ENCODE peak calls at places on chromosomes 2 and 18, in six cellular contexts. A is spleen, N is GM23338, K is transverse colon, F is upper lobe of left lung, O is esophagus muscularis mucosa. G is an unnamed sample.

GRCh38 chr2:213757525-213757924 is 473.3 kb downstream of the SPAG16 start:
- DNase-seq in N (no peak), K (no peak), F (no peak), O (no peak), A (no peak), G (no peak)

GRCh38 chr2:114286438-114286837 is 156.0 kb upstream of the DPP10 start:
- DNase-seq in N (no peak), K (no peak), O (no peak), F (no peak), A (no peak), G (no peak)

GRCh38 chr2:59850554-59850953 is 702.9 kb downstream of the BCL11A start:
- DNase-seq in K (no peak), N (no peak), O (no peak), A (no peak), F (no peak), G (no peak)

GRCh38 chr18:48819276-48819675 is 131.5 kb downstream of the SMAD7 start:
- DNase-seq in N (no peak), K (peak; percentile 44), F (no peak), A (peak; percentile 61), O (no peak), G (no peak)

GRCh38 chr18:8895987-8896619 is 190.7 kb downstream of the MTCL1 start:
- DNase-seq in O (no peak), A (no peak), K (no peak), F (no peak), N (no peak), G (no peak)

GRCh38 chr2:120441744-120442471 is 96.0 kb downstream of the INHBB start:
- DNase-seq in A (peak; percentile 66), K (peak; percentile 46), F (peak; percentile 91), O (no peak), N (peak; percentile 78), G (no peak)

GRCh38 chr2:84904717-84905174 is 710 bp upstream of the TMSB10 start:
- DNase-seq in K (peak; percentile 90), F (no peak), N (peak; percentile 83), A (peak; percentile 90), O (peak; percentile 96), G (no peak)

GRCh38 chr2:218745559-218746469 is 35.2 kb downstream of the TTLL4 start:
- DNase-seq in O (no peak), K (no peak), F (no peak), N (no peak), A (no peak), G (no peak)

GRCh38 chr2:7819860-7820259 is 862.0 kb upstream of the ID2 start:
- DNase-seq in O (peak; percentile 79), A (no peak), N (no peak), F (no peak), K (no peak), G (no peak)

GRCh38 chr2:28683100-28683706 is 68.4 kb upstream of the PPP1CB start:
- DNase-seq in N (peak; percentile 72), O (no peak), K (peak; percentile 72), F (peak; percentile 49), A (no peak), G (no peak)

GRCh38 chr2:57617327-57617726 is 429.3 kb upstream of the VRK2 start:
- DNase-seq in F (no peak), N (no peak), O (no peak), K (no peak), A (no peak), G (no peak)

GRCh38 chr18:44821924-44822323 is 141.2 kb downstream of the SETBP1 start:
- DNase-seq in A (no peak), O (no peak), K (no peak), F (no peak), N (no peak), G (no peak)

GRCh38 chr2:20506281-20506685 is 59.4 kb downstream of the RHOB start:
- DNase-seq in A (no peak), F (no peak), O (no peak), K (no peak), N (peak; percentile 26), G (no peak)

GRCh38 chr18:24506175-24506574 is 45.7 kb downstream of the HRH4 start:
- DNase-seq in N (no peak), F (no peak), A (no peak), K (no peak), O (peak; percentile 74), G (no peak)

GRCh38 chr2:66888791-66889631 is 454.1 kb downstream of the MEIS1 start:
- DNase-seq in A (no peak), K (peak; percentile 50), O (peak; percentile 91), F (no peak), N (no peak), G (no peak)

GRCh38 chr2:216404010-216404618 is 8.2 kb upstream of the SMARCAL1 start:
- DNase-seq in A (no peak), N (peak; percentile 67), K (peak; percentile 36), F (no peak), O (no peak), G (no peak)

GRCh38 chr18:36511791-36512352 is 214.4 kb downstream of the FHOD3 start:
- DNase-seq in F (no peak), K (no peak), A (no peak), O (no peak), N (no peak), G (no peak)

GRCh38 chr2:69017080-69017479 is 4.1 kb downstream of the ANTXR1 start:
- DNase-seq in F (no peak), O (peak; percentile 78), A (no peak), K (no peak), N (no peak), G (no peak)

GRCh38 chr18:45863469-45863868 is 38.0 kb downstream of the SIGLEC15 start:
- DNase-seq in O (no peak), K (no peak), F (no peak), A (no peak), N (no peak), G (no peak)

GRCh38 chr2:216799873-216800421 is 59.9 kb downstream of the TNP1 start:
- DNase-seq in K (peak; percentile 17), F (no peak), N (no peak), A (no peak), O (no peak), G (no peak)

GRCh38 chr2:60899230-60899891 is 18.0 kb downstream of the REL start:
- DNase-seq in F (no peak), K (no peak), O (no peak), A (no peak), N (no peak), G (no peak)

GRCh38 chr2:96552284-96553175 is 16.0 kb downstream of the ARID5A start:
- DNase-seq in N (no peak), A (no peak), O (no peak), F (no peak), K (no peak), G (no peak)

GRCh38 chr2:26495705-26496271 is 17.9 kb upstream of the OTOF start:
- DNase-seq in A (peak; percentile 32), N (peak; percentile 73), O (no peak), F (no peak), K (no peak), G (no peak)

GRCh38 chr2:177730792-177731191 is 338.2 kb downstream of the AGPS start:
- DNase-seq in N (no peak), O (no peak), K (no peak), A (no peak), F (no peak), G (no peak)

GRCh38 chr2:177728920-177729319 is 336.3 kb downstream of the AGPS start:
- DNase-seq in F (no peak), O (no peak), K (no peak), N (no peak), A (no peak), G (no peak)

GRCh38 chr2:177727577-177728351 is 335.2 kb downstream of the AGPS start:
- DNase-seq in A (no peak), O (no peak), F (no peak), N (no peak), K (no peak), G (no peak)

GRCh38 chr2:177731384-177731783 is 338.8 kb downstream of the AGPS start:
- DNase-seq in K (no peak), N (peak; percentile 88), F (no peak), O (no peak), A (no peak), G (no peak)

DNA sequence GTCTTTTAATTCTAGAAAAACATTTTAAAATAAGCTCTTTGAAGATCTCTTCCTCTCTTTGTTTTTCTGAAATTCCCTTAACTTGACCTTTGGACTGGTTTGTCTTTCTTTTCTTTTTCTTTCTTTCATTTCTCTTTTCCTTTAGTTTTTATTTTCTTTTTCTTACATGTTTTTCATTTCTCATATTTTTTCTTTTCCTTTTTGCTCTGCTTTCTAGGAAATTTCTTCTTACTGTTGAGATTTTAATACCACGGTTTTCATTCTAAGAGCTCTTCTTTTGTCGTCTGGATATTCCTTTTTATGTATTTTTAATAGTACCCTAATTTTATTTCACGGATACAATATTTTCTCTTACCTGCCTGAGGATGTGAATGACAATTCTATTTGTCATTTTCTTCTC is 337.8 kb downstream of the AGPS start:
- DNase-seq in K (no peak), N (no peak), F (no peak), O (no peak), A (no peak), G (no peak)
- H3K27me3 ChIP-seq in K (no peaks in the 10 kb centered on the region), N (peaks cover 99% of the 10 kb centered on the region), F (no peaks in the 10 kb centered on the region), O (no peaks in the 10 kb centered on the region), A (no peaks in the 10 kb centered on the region), G (peaks cover 14% of the 10 kb centered on the region)

GRCh38 chr2:192983173-192983572 is 788.4 kb upstream of the TMEFF2 start:
- DNase-seq in A (no peak), O (no peak), K (no peak), N (no peak), F (no peak), G (no peak)
- TF ChIP-seq POLR2AphosphoS5 in A (no peak), O (no peak), K (no peak), N (no peak), F (no peak), G (no peak)

GRCh38 chr2:14306268-14306950 is 326.1 kb upstream of the LRATD1 start:
- DNase-seq in N (no peak), K (no peak), A (no peak), O (no peak), F (no peak), G (no peak)

GRCh38 chr2:14303366-14304115 is 329.0 kb upstream of the LRATD1 start:
- DNase-seq in K (no peak), F (no peak), O (no peak), N (no peak), A (no peak), G (no peak)

GRCh38 chr2:14301331-14301730 is 331.2 kb upstream of the LRATD1 start:
- DNase-seq in A (no peak), O (no peak), N (peak; percentile 44), K (no peak), F (no peak), G (no peak)

DNA sequence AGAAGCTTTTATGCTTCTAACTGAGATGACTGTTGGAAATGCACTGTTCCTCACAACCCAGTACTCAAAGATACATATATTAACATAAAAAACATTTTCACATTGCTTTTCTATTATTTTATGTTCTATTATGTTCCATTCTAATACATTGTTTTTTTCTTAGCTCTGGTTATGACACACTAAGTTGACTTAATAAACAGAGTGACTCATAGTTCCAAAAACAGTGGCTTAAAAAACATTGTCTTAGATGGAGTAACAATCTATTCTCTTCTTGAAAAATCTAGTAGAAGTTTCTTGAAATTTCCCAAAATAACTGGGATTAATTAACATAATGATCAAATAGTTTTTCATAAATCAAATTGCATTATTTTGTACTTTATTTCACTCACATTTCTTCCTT is 328.2 kb upstream of the LRATD1 start:
- DNase-seq in O (no peak), N (no peak), A (no peak), F (no peak), K (no peak), G (no peak)
- H3K27me3 ChIP-seq in O (no peaks in the 10 kb centered on the region), N (no peaks in the 10 kb centered on the region), A (no peaks in the 10 kb centered on the region), F (no peaks in the 10 kb centered on the region), K (no peaks in the 10 kb centered on the region), G (no peaks in the 10 kb centered on the region)

GRCh38 chr2:64831134-64831976 is 157.8 kb upstream of the SLC1A4 start:
- DNase-seq in K (peak; percentile 92), F (peak; percentile 80), O (peak; percentile 94), N (peak; percentile 86), A (peak; percentile 92), G (peak; percentile 68)
- TF ChIP-seq POLR2AphosphoS5 in K (peak; percentile 56), F (peak; percentile 60), O (peak; percentile 28), N (no peak), A (peak; percentile 66), G (no peak)